ENCODE peak calls at places on chromosomes 2 and 18, in five cellular contexts. D is H1, A is PC-3, T is astrocyte, Z is K562. W is an unnamed sample.

GRCh38 chr2:111044066-111044465 is 76.6 kb upstream of the BCL2L11 start:
- DNase-seq in D (no peak), A (no peak), T (no peak), Z (no peak), W (no peak)

GRCh38 chr2:42569116-42569711 is 782 bp downstream of the MTA3 start:
- DNase-seq in D (no peak), A (peak), T (peak), Z (peak), W (no peak)

GRCh38 chr2:25252291-25253152 is 84.1 kb upstream of the POMC start:
- DNase-seq in D (peak), A (peak), T (peak), Z (peak), W (no peak)

GRCh38 chr2:143975216-143975615 is 544.7 kb downstream of the ZEB2 start:
- DNase-seq in D (no peak), A (no peak), T (no peak), Z (no peak), W (no peak)

GRCh38 chr2:86254576-86255538 is 55.6 kb downstream of the MRPL35 start:
- DNase-seq in D (no peak), A (no peak), T (no peak), Z (no peak), W (no peak)

GRCh38 chr2:156903335-156903734 is 354.2 kb upstream of the GALNT5 start:
- DNase-seq in D (no peak), A (peak), T (peak), Z (no peak), W (no peak)

GRCh38 chr2:48943436-48943835 is 187.9 kb upstream of the LHCGR start:
- DNase-seq in D (no peak), A (no peak), T (peak), Z (no peak), W (no peak)

GRCh38 chr2:109444916-109445315 is 168.8 kb downstream of the SEPTIN10 start:
- DNase-seq in D (no peak), A (no peak), T (no peak), Z (no peak), W (no peak)

GRCh38 chr2:53234548-53234903 is 533.1 kb upstream of the CHAC2 start:
- DNase-seq in D (no peak), A (peak), T (peak), Z (no peak), W (no peak)

GRCh38 chr18:59885579-59886163 is 14.1 kb upstream of the PMAIP1 start:
- DNase-seq in D (no peak), A (peak), T (peak), Z (no peak), W (no peak)

GRCh38 chr2:235055891-235056516 is 104.2 kb downstream of the SH3BP4 start:
- DNase-seq in D (no peak), A (peak), T (no peak), Z (peak), W (no peak)

GRCh38 chr2:65620524-65620923 is 188.1 kb upstream of the SPRED2 start:
- DNase-seq in D (no peak), A (peak), T (no peak), Z (no peak), W (no peak)

GRCh38 chr2:127560201-127560928 is 24.9 kb downstream of the MYO7B start:
- DNase-seq in D (no peak), A (no peak), T (peak), Z (no peak), W (no peak)

GRCh38 chr2:144730711-144731110 is 210.8 kb upstream of the ZEB2 start:
- DNase-seq in D (no peak), A (no peak), T (no peak), Z (no peak), W (no peak)

GRCh38 chr2:83103602-83104001 is 1355.5 kb downstream of the SUCLG1 start:
- DNase-seq in D (no peak), A (peak), T (peak), Z (no peak), W (peak)

GRCh38 chr2:142008135-142008744 is 122.6 kb downstream of the LRP1B start:
- DNase-seq in D (no peak), A (no peak), T (peak), Z (no peak), W (no peak)

GRCh38 chr18:48229445-48230052 is 179.6 kb downstream of the ZBTB7C start:
- DNase-seq in D (no peak), A (no peak), T (no peak), Z (no peak), W (no peak)

GRCh38 chr2:42084231-42084671 is 36.4 kb downstream of the PKDCC start:
- DNase-seq in D (no peak), A (peak), T (peak), Z (no peak), W (no peak)

GRCh38 chr2:19362094-19362649 is 3.7 kb upstream of the OSR1 start:
- DNase-seq in D (no peak), A (peak), T (no peak), Z (no peak), W (no peak)

GRCh38 chr2:144708641-144709040 is 188.7 kb upstream of the ZEB2 start:
- DNase-seq in D (no peak), A (no peak), T (no peak), Z (no peak), W (no peak)

GRCh38 chr2:163733301-163733938 is 2.4 kb downstream of the FIGN start:
- DNase-seq in D (no peak), A (no peak), T (no peak), Z (no peak), W (no peak)

GRCh38 chr2:119723121-119723635 is 36.5 kb upstream of the PTPN4 start:
- DNase-seq in D (no peak), A (no peak), T (peak), Z (no peak), W (no peak)

GRCh38 chr18:38237796-38238195 is 672.2 kb upstream of the CELF4 start:
- DNase-seq in D (no peak), A (no peak), T (no peak), Z (no peak), W (no peak)

GRCh38 chr2:233801357-233802131 is 23.4 kb downstream of the MROH2A start:
- DNase-seq in D (peak), A (peak), T (peak), Z (peak), W (no peak)

GRCh38 chr2:72289736-72290135 is 142.1 kb upstream of the CYP26B1 start:
- DNase-seq in D (no peak), A (peak), T (no peak), Z (no peak), W (no peak)

GRCh38 chr18:13268035-13268700 is 49.6 kb downstream of the LDLRAD4 start:
- DNase-seq in D (no peak), A (no peak), T (peak), Z (no peak), W (no peak)

GRCh38 chr18:46751882-46752281 is 5.0 kb downstream of the ST8SIA5 start:
- DNase-seq in D (no peak), A (no peak), T (no peak), Z (no peak), W (no peak)

GRCh38 chr2:1590611-1591460 is 153.5 kb downstream of the PXDN start:
- DNase-seq in D (peak), A (no peak), T (no peak), Z (no peak), W (no peak)

GRCh38 chr2:60551241-60552095 is 2.0 kb downstream of the BCL11A start:
- DNase-seq in D (peak), A (peak), T (peak), Z (no peak), W (no peak)
- TF ChIP-seq EZH2 in D (no peak), A (no peak), T (no peak), Z (no peak), W (no peak)

GRCh38 chr18:79796016-79796415 is 1.7 kb upstream of the KCNG2 start:
- DNase-seq in D (no peak), A (no peak), T (no peak), Z (no peak), W (no peak)

GRCh38 chr18:79795446-79795845 is 2.3 kb upstream of the KCNG2 start:
- DNase-seq in D (no peak), A (no peak), T (no peak), Z (no peak), W (no peak)

GRCh38 chr18:79792988-79793355 is 4.8 kb upstream of the KCNG2 start:
- DNase-seq in D (no peak), A (no peak), T (no peak), Z (no peak), W (no peak)

GRCh38 chr18:79796531-79797390 is 977 bp upstream of the KCNG2 start:
- DNase-seq in D (no peak), A (no peak), T (no peak), Z (no peak), W (no peak)

GRCh38 chr18:79794851-79795250 is 2.9 kb upstream of the KCNG2 start:
- DNase-seq in D (no peak), A (no peak), T (no peak), Z (no peak), W (no peak)
- H3K9ac ChIP-seq in D (no peak), A (no peak), T (no peak), Z (no peak), W (no peak)

DNA sequence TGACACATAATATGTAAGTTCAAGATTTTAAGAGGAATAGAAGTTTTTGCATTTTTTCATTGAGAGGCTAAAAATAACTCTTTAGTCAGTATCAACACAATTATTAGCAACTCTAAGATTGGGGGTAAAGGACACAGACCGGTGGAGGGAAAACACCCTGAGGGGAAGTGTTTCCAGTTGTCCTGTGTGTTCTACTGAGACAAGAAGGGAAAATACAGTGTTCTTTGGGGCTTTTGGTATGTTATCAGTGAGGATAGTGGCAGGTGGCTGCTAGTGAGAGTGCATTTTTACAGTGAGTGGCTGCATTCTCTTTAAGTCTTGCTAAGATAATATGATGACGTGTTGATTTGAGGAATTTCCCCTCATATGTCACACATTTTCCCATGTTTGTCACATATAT is 507.5 kb downstream of the PARD3B start:
- DNase-seq in D (no peak), A (no peak), T (no peak), Z (no peak), W (no peak)
- H2AFZ ChIP-seq in D (no peak), A (no peak), T (no peak), Z (no peak), W (no peak)

DNA sequence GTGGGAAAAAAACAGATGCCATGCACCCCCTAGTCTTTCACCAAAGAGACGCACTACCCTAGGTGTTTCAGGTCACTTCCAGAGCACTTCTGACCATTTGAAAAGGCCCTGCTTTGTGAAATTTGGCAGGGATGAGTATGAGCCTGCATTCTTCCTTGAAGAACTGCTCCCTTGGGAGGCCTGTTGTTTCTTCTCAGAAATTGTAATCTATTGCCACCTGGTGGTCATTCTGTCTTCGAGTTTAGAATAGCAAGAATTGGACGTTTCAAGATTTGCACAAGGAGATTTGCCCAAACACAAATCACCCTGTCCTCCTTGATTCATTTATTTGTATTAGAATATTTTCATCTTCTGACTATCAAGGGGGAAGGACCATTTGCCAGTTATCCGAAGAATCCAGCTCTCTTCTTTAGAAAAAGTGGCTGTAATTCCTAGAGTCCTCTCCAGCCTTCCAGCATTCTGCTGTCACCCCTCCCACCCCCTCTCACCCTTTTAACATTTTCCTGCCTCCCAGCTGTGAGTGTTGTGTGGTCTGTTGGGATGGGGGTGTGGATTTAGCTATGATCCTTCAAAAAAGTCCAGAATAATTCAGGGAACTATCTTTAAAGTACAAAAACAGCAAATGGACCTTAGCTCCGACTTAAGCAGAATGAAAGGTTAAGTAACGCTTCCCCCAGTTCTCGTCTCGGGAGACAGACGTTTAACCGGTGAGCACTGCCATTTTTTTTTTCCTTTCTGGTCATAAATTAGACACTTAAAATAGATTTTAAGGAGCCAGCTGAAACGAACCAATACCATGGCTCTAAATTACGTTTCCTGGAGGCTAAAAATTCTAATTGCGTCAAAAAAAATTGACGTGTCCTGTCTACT is 3.7 kb upstream of the GAD1 start:
- DNase-seq in D (peak), A (peak), T (peak), Z (peak), W (peak)
- TF ChIP-seq EZH2 in D (no peak), A (no peak), T (no peak), Z (no peak), W (peak)

W was measured in keratinocyte.